ENCODE peak calls at places on chromosomes 13 and 19, in nine cellular contexts. R, J, Y, Q, X, O, G, H and K are unnamed samples.

GRCh38 chr13:90362718-90363117 is 984.8 kb upstream of the MIR17HG start:
- DNase-seq in R (no peak), J (no peak), Y (no peak), Q (no peak), X (no peak), O (no peak), G (no peak), H (no peak), K (no peak)

GRCh38 chr13:113552786-113553540 is 31.6 kb upstream of the TFDP1 start:
- DNase-seq in R (no peak), J (no peak), Y (no peak), Q (no peak), X (no peak), O (peak; percentile 55), G (no peak), H (no peak), K (no peak)

GRCh38 chr13:50747939-50748338 is 95.6 kb downstream of the DLEU7 start:
- DNase-seq in R (no peak), J (no peak), Y (no peak), Q (no peak), X (no peak), O (no peak), G (no peak), H (no peak), K (no peak)

GRCh38 chr13:44746690-44747089 is 170.6 kb upstream of the TSC22D1 start:
- DNase-seq in R (no peak), J (no peak), Y (peak; percentile 17), Q (no peak), X (no peak), O (no peak), G (no peak), H (no peak), K (no peak)

GRCh38 chr19:2734589-2735288 is 5.1 kb downstream of the SLC39A3 start:
- DNase-seq in R (no peak), J (no peak), Y (no peak), Q (no peak), X (no peak), O (no peak), G (no peak), H (no peak), K (no peak)

GRCh38 chr13:41648314-41648935 is 191.1 kb downstream of the RGCC start:
- DNase-seq in R (no peak), J (no peak), Y (peak; percentile 89), Q (no peak), X (no peak), O (no peak), G (no peak), H (no peak), K (no peak)

GRCh38 chr13:39052944-39053343 is 14.7 kb downstream of the NHLRC3 start:
- DNase-seq in R (no peak), J (peak; percentile 24), Y (no peak), Q (no peak), X (no peak), O (no peak), G (no peak), H (no peak), K (no peak)

GRCh38 chr13:98476106-98476505 is 100.8 kb downstream of the STK24 start:
- DNase-seq in R (no peak), J (no peak), Y (no peak), Q (peak; percentile 45), X (no peak), O (no peak), G (no peak), H (peak; percentile 54), K (no peak)

GRCh38 chr19:11296264-11296663 is 304 bp downstream of the TSPAN16 start:
- DNase-seq in R (no peak), J (no peak), Y (no peak), Q (no peak), X (no peak), O (no peak), G (no peak), H (no peak), K (no peak)

GRCh38 chr19:19492026-19492610 is 23.2 kb downstream of the TSSK6 start:
- DNase-seq in R (no peak), J (no peak), Y (no peak), Q (no peak), X (no peak), O (no peak), G (no peak), H (no peak), K (no peak)

GRCh38 chr13:110154370-110155031 is 152.5 kb downstream of the COL4A1 start:
- DNase-seq in R (no peak), J (no peak), Y (no peak), Q (no peak), X (no peak), O (no peak), G (no peak), H (no peak), K (no peak)